ENCODE peak calls at places on chromosomes 12 and 14, in seven cellular contexts. O is HepG2, T is hepatocyte, S is IMR-90, C is GM23338, L is SK-N-SH, H is HCT116. Z is an unnamed sample. For H3K36me3, the result is how much of the 10 kb centered on the place peaks cover.

GRCh38 chr14:28776482-28777266 is 10.1 kb downstream of the FOXG1 start:
- DNase-seq in O (no peak), T (no peak), H (no peak), L (no peak), S (no peak), C (no peak), Z (no peak)

GRCh38 chr12:95326450-95326849 is 108.8 kb downstream of the VEZT start:
- DNase-seq in T (no peak), O (peak), C (no peak), S (peak), L (no peak), H (no peak), Z (no peak)

GRCh38 chr12:58356794-58357193 is 415.4 kb downstream of the ATP23 start:
- DNase-seq in O (no peak), C (no peak), S (no peak), H (no peak), T (no peak), L (no peak), Z (no peak)

GRCh38 chr12:13243516-13244070 is 47.1 kb downstream of the EMP1 start:
- DNase-seq in O (no peak), H (no peak), T (no peak), C (no peak), S (peak), L (no peak), Z (no peak)

GRCh38 chr12:111435661-111436201 is 30.0 kb downstream of the SH2B3 start:
- DNase-seq in L (no peak), H (no peak), C (no peak), O (no peak), S (no peak), T (no peak), Z (no peak)

GRCh38 chr12:75724913-75725312 is 213.5 kb upstream of the KRR1 start:
- DNase-seq in H (peak), C (no peak), O (peak), S (peak), L (peak), T (peak), Z (no peak)

GRCh38 chr12:104695453-104696148 is 238.9 kb downstream of the CHST11 start:
- DNase-seq in H (no peak), S (peak), O (no peak), T (no peak), C (no peak), L (no peak), Z (no peak)

GRCh38 chr14:94686511-94687160 is 74.4 kb downstream of the SERPINA3 start:
- DNase-seq in C (no peak), H (no peak), L (peak), T (no peak), S (no peak), O (no peak), Z (peak)

GRCh38 chr14:99574099-99574880 is 29.7 kb downstream of the CCDC85C start:
- DNase-seq in O (peak), H (no peak), T (peak), C (peak), L (peak), S (peak), Z (peak)
- H3K4me2 ChIP-seq in O (peak), H (peak), T (peak), C (peak), L (peak), S (peak), Z (peak)

DNA sequence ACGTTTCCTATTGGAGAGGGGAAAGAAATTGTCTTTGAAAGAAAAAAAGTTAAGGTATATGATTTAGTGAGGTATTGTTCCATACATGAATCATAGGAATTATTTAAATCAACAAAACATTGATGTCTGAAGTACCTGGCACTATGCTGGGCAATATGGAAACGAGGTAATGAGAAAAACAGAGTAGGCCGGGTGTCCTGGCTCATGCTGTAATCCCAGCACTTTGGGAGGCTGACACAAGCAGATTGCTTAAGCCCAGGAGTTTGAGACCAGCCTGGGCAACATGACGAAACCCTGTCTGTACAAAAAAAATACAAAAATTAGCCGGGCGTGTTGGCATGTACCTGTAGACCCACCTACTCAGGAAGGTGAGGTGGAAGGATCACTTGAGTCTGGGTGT is 45.9 kb downstream of the AEBP2 start:
- DNase-seq in C (no peak), S (no peak), H (no peak), T (no peak), L (no peak), O (no peak), Z (no peak)
- H3K4me3 ChIP-seq in C (no peak), S (no peak), H (no peak), T (no peak), L (no peak), O (no peak), Z (no peak)

GRCh38 chr14:103133213-103134140 is 10.2 kb downstream of the TNFAIP2 start:
- DNase-seq in T (no peak), O (no peak), S (no peak), L (no peak), H (no peak), C (no peak), Z (no peak)

GRCh38 chr14:103130965-103131364 is 7.7 kb downstream of the TNFAIP2 start:
- DNase-seq in C (no peak), T (peak), O (no peak), S (peak), H (no peak), L (peak), Z (no peak)

GRCh38 chr14:103130017-103130764 is 6.9 kb downstream of the TNFAIP2 start:
- DNase-seq in H (no peak), C (no peak), O (no peak), L (peak), T (no peak), S (no peak), Z (no peak)

GRCh38 chr14:103132381-103133212 is 9.3 kb downstream of the TNFAIP2 start:
- DNase-seq in L (no peak), S (no peak), O (peak), H (no peak), C (no peak), T (no peak), Z (no peak)

GRCh38 chr14:103131580-103131979 is 8.3 kb downstream of the TNFAIP2 start:
- DNase-seq in C (no peak), O (no peak), L (no peak), H (no peak), T (no peak), S (no peak), Z (no peak)
- H3K36me3 ChIP-seq in C (under half), O (under half), L (under half), H (under half), T (under half), S (under half), Z (under half)

DNA sequence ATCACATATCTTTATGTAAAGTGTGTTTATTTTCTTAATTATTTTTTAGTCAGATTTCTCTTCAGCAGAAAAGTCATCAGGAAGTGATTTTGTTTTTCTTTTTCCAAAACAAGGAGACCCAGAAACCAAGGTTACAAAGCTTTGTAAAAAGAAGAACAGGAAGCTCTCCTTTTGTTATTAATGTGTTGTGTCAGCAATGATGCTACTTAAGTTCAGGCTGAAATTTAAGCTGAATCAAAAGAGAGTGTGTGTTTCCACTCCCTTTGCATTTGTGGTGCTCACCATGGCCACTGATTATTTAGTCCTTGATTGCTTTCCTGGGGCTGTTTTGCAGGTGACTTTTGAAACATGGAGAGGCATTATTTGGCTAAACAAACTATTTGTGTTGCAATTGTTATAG is 155.3 kb upstream of the ATP2B1 start:
- DNase-seq in L (no peak), O (no peak), T (no peak), C (peak), S (no peak), H (no peak), Z (peak)
- H3K4me2 ChIP-seq in L (no peak), O (no peak), T (no peak), C (no peak), S (no peak), H (no peak), Z (peak)

GRCh38 chr12:68446896-68447806 is 115.0 kb upstream of the MDM1 start:
- DNase-seq in T (no peak), S (no peak), L (no peak), O (no peak), C (peak), H (no peak), Z (no peak)
- H3K4me3 ChIP-seq in T (no peak), S (no peak), L (no peak), O (no peak), C (peak), H (no peak), Z (no peak)

GRCh38 chr12:57175428-57176138 is 28.2 kb upstream of the LRP1-AS start:
- DNase-seq in L (peak), O (peak), C (peak), H (peak), S (peak), T (peak), Z (peak)
- H3K36me3 ChIP-seq in L (half or more), O (half or more), C (under half), H (under half), S (half or more), T (under half), Z (under half)